ENCODE peak calls at places on chromosomes 2 and 18, in six cellular contexts. X is astrocyte of the spinal cord; Y is A172; P is NAMALWA; N is stimulated activated CD4-positive, alpha-beta T cell treated with anti-CD3 and anti-CD28 coated beads, Interleukin-12 subunit alpha, Interleukin-12 subunit beta, amount 100 ng/mL, for 24 hours; C is fibroblast of pulmonary artery. Q is an unnamed sample.

GRCh38 chr2:23020659-23021058 is 364.3 kb upstream of the KLHL29 start:
- DNase-seq in N (no peak), C (no peak), P (no peak), X (no peak), Y (no peak), Q (no peak)

GRCh38 chr2:139721454-139721995 is 941.3 kb upstream of the NXPH2 start:
- DNase-seq in C (no peak), P (no peak), Y (no peak), N (no peak), X (no peak), Q (no peak)

GRCh38 chr2:106020032-106020431 is 174.1 kb downstream of the UXS1 start:
- DNase-seq in N (no peak), Y (no peak), P (no peak), X (peak), C (peak), Q (peak)

GRCh38 chr18:44856157-44856556 is 175.5 kb downstream of the SETBP1 start:
- DNase-seq in Y (no peak), X (no peak), C (peak), N (no peak), P (no peak), Q (no peak)

GRCh38 chr18:67515987-67516431 is 511 bp downstream of the DSEL start:
- DNase-seq in N (peak), Y (peak), X (peak), C (peak), P (no peak), Q (peak)

GRCh38 chr2:201357216-201357615 is at the start of gene FLACC1:
- DNase-seq in Y (peak), X (peak), P (peak), N (no peak), C (peak), Q (peak)

GRCh38 chr18:11392292-11392691 is 217.1 kb upstream of the SLC35G4 start:
- DNase-seq in P (peak), X (peak), N (no peak), Y (peak), C (no peak), Q (no peak)

GRCh38 chr2:23621616-23622015 is 236.6 kb downstream of the KLHL29 start:
- DNase-seq in P (no peak), C (no peak), X (no peak), N (no peak), Y (no peak), Q (no peak)

GRCh38 chr2:226048625-226049024 is 649.1 kb downstream of the NYAP2 start:
- DNase-seq in Y (peak), P (no peak), N (no peak), C (peak), X (peak), Q (peak)

GRCh38 chr2:241564596-241565411 is 6.3 kb downstream of the BOK start:
- DNase-seq in N (no peak), X (no peak), C (no peak), P (no peak), Y (no peak), Q (no peak)

Q was measured in cardiac fibroblast.